ENCODE peak calls at places on chromosomes 2 and 18, in four cellular contexts. One of them, this sample, is unnamed.
A peak's percentile ranks its signal among the peaks of the same experiment; 100 is the strongest.

GRCh38 chr2:39511786-39512433 is 74.8 kb upstream of the MAP4K3 start:
- DNase-seq in OCI-LY7: no peak
- DNase-seq in skeletal muscle cell: no peak
- DNase-seq in colonic mucosa: peak; percentile 29
- DNase-seq in this sample: no peak

GRCh38 chr2:48221846-48222516 is 308.0 kb upstream of the STON1 start:
- DNase-seq in OCI-LY7: no peak
- DNase-seq in skeletal muscle cell: no peak
- DNase-seq in colonic mucosa: no peak
- DNase-seq in this sample: no peak

GRCh38 chr2:192809173-192809572 is 614.4 kb upstream of the TMEFF2 start:
- DNase-seq in OCI-LY7: no peak
- DNase-seq in skeletal muscle cell: no peak
- DNase-seq in colonic mucosa: no peak
- DNase-seq in this sample: no peak

GRCh38 chr2:39260087-39260486 is 16.3 kb upstream of the CDKL4 start:
- DNase-seq in OCI-LY7: no peak
- DNase-seq in skeletal muscle cell: no peak
- DNase-seq in colonic mucosa: no peak
- DNase-seq in this sample: no peak

GRCh38 chr2:201900362-201900761 is 94.0 kb downstream of the CDK15 start:
- DNase-seq in OCI-LY7: peak; percentile 66
- DNase-seq in skeletal muscle cell: no peak
- DNase-seq in colonic mucosa: no peak
- DNase-seq in this sample: no peak

GRCh38 chr2:209772316-209772715 is 684 bp downstream of the UNC80 start:
- DNase-seq in OCI-LY7: no peak
- DNase-seq in skeletal muscle cell: no peak
- DNase-seq in colonic mucosa: no peak
- DNase-seq in this sample: no peak

GRCh38 chr18:22563098-22563707 is 145.5 kb upstream of the CTAGE1 start:
- DNase-seq in OCI-LY7: peak; percentile 39
- DNase-seq in skeletal muscle cell: peak; percentile 75
- DNase-seq in colonic mucosa: peak; percentile 55
- DNase-seq in this sample: no peak

GRCh38 chr2:67945976-67946375 is 116.8 kb downstream of the C1D start:
- DNase-seq in OCI-LY7: no peak
- DNase-seq in skeletal muscle cell: no peak
- DNase-seq in colonic mucosa: no peak
- DNase-seq in this sample: no peak

GRCh38 chr2:74036010-74036409 is 51.3 kb downstream of the TET3 start:
- DNase-seq in OCI-LY7: no peak
- DNase-seq in skeletal muscle cell: no peak
- DNase-seq in colonic mucosa: no peak
- DNase-seq in this sample: no peak

GRCh38 chr2:74036450-74037175 is 51.9 kb downstream of the TET3 start:
- DNase-seq in OCI-LY7: no peak
- DNase-seq in skeletal muscle cell: no peak
- DNase-seq in colonic mucosa: no peak
- DNase-seq in this sample: no peak

GRCh38 chr2:74039611-74040010 is 54.9 kb downstream of the TET3 start:
- DNase-seq in OCI-LY7: no peak
- DNase-seq in skeletal muscle cell: no peak
- DNase-seq in colonic mucosa: no peak
- DNase-seq in this sample: no peak

GRCh38 chr2:74041182-74041581 is 56.5 kb downstream of the TET3 start:
- DNase-seq in OCI-LY7: no peak
- DNase-seq in skeletal muscle cell: no peak
- DNase-seq in colonic mucosa: no peak
- DNase-seq in this sample: no peak

GRCh38 chr2:74037379-74037860 is 52.7 kb downstream of the TET3 start:
- DNase-seq in OCI-LY7: peak; percentile 74
- DNase-seq in skeletal muscle cell: no peak
- DNase-seq in colonic mucosa: no peak
- DNase-seq in this sample: no peak
- H3K4me3 ChIP-seq in OCI-LY7: peak overlapping the region; percentile 3
- H3K4me3 ChIP-seq in skeletal muscle cell: no peak overlapping the region
- H3K4me3 ChIP-seq in colonic mucosa: no peak overlapping the region
- H3K4me3 ChIP-seq in this sample: no peak overlapping the region

GRCh38 chr2:42270757-42271156 is 90.3 kb downstream of the COX7A2L start:
- DNase-seq in OCI-LY7: no peak
- DNase-seq in skeletal muscle cell: no peak
- DNase-seq in colonic mucosa: no peak
- DNase-seq in this sample: no peak

GRCh38 chr2:42266236-42266635 is 94.8 kb downstream of the COX7A2L start:
- DNase-seq in OCI-LY7: no peak
- DNase-seq in skeletal muscle cell: no peak
- DNase-seq in colonic mucosa: no peak
- DNase-seq in this sample: no peak

GRCh38 chr2:42268528-42269151 is 92.4 kb downstream of the COX7A2L start:
- DNase-seq in OCI-LY7: no peak
- DNase-seq in skeletal muscle cell: no peak
- DNase-seq in colonic mucosa: no peak
- DNase-seq in this sample: no peak

GRCh38 chr2:42261531-42262195 is 92.5 kb downstream of the EML4 start:
- DNase-seq in OCI-LY7: no peak
- DNase-seq in skeletal muscle cell: no peak
- DNase-seq in colonic mucosa: no peak
- DNase-seq in this sample: no peak

DNA sequence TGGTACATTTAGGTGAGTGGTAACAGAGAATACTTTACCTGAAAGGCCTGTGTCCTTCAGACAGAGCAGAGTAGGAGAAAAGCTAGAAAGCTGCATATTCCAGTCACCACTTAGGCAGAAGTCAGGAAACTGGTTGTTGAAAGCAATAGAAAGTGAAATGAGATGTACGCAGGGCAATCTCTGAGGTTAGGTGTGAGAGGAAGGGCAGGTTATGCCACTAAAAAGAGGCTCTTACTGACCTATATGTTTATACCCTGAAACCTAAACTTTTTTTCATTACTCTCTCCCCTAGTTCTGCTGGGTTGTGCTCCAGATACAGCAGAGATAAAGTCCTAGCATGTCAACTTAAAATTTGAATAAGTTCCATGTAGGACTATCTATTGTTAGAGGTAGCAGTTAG is 93.5 kb downstream of the COX7A2L start:
- DNase-seq in OCI-LY7: no peak
- DNase-seq in skeletal muscle cell: no peak
- DNase-seq in colonic mucosa: no peak
- DNase-seq in this sample: no peak
- H3K4me3 ChIP-seq in OCI-LY7: no peak overlapping the region
- H3K4me3 ChIP-seq in skeletal muscle cell: no peak overlapping the region
- H3K4me3 ChIP-seq in colonic mucosa: no peak overlapping the region
- H3K4me3 ChIP-seq in this sample: no peak overlapping the region

GRCh38 chr2:25980951-25981350 is 1.3 kb downstream of the KIF3C start:
- DNase-seq in OCI-LY7: no peak
- DNase-seq in skeletal muscle cell: no peak
- DNase-seq in colonic mucosa: no peak
- DNase-seq in this sample: no peak
- H3K4me3 ChIP-seq in OCI-LY7: no peak overlapping the region
- H3K4me3 ChIP-seq in skeletal muscle cell: no peak overlapping the region
- H3K4me3 ChIP-seq in colonic mucosa: no peak overlapping the region
- H3K4me3 ChIP-seq in this sample: no peak overlapping the region

GRCh38 chr2:239369631-239370161 is 31.1 kb downstream of the HDAC4 start:
- DNase-seq in OCI-LY7: peak; percentile 73
- DNase-seq in skeletal muscle cell: no peak
- DNase-seq in colonic mucosa: no peak
- DNase-seq in this sample: peak; percentile 91

GRCh38 chr2:239370876-239371725 is 29.7 kb downstream of the HDAC4 start:
- DNase-seq in OCI-LY7: no peak
- DNase-seq in skeletal muscle cell: peak; percentile 22
- DNase-seq in colonic mucosa: no peak
- DNase-seq in this sample: peak; percentile 46

GRCh38 chr2:239371726-239372686 is 28.8 kb downstream of the HDAC4 start:
- DNase-seq in OCI-LY7: no peak
- DNase-seq in skeletal muscle cell: no peak
- DNase-seq in colonic mucosa: no peak
- DNase-seq in this sample: no peak

GRCh38 chr2:239368906-239369584 is 31.8 kb downstream of the HDAC4 start:
- DNase-seq in OCI-LY7: peak; percentile 7
- DNase-seq in skeletal muscle cell: no peak
- DNase-seq in colonic mucosa: no peak
- DNase-seq in this sample: peak; percentile 48

GRCh38 chr2:239370403-239370802 is 30.4 kb downstream of the HDAC4 start:
- DNase-seq in OCI-LY7: no peak
- DNase-seq in skeletal muscle cell: no peak
- DNase-seq in colonic mucosa: no peak
- DNase-seq in this sample: peak; percentile 34
- H3K4me3 ChIP-seq in OCI-LY7: no peak overlapping the region
- H3K4me3 ChIP-seq in skeletal muscle cell: no peak overlapping the region
- H3K4me3 ChIP-seq in colonic mucosa: no peak overlapping the region
- H3K4me3 ChIP-seq in this sample: no peak overlapping the region

GRCh38 chr2:236166781-236167296 is 1.3 kb downstream of the GBX2 start:
- DNase-seq in OCI-LY7: no peak
- DNase-seq in skeletal muscle cell: no peak
- DNase-seq in colonic mucosa: no peak
- DNase-seq in this sample: no peak
- H3K4me3 ChIP-seq in OCI-LY7: no peak overlapping the region
- H3K4me3 ChIP-seq in skeletal muscle cell: peak overlapping the region; percentile 47
- H3K4me3 ChIP-seq in colonic mucosa: peak overlapping the region; percentile 21
- H3K4me3 ChIP-seq in this sample: peak overlapping the region; percentile 38

GRCh38 chr2:196160101-196160500 is 11.3 kb downstream of the STK17B start:
- DNase-seq in OCI-LY7: peak; percentile 91
- DNase-seq in skeletal muscle cell: peak; percentile 87
- DNase-seq in colonic mucosa: peak; percentile 64
- DNase-seq in this sample: peak; percentile 76

GRCh38 chr2:196159223-196159892 is 12.0 kb downstream of the STK17B start:
- DNase-seq in OCI-LY7: no peak
- DNase-seq in skeletal muscle cell: no peak
- DNase-seq in colonic mucosa: no peak
- DNase-seq in this sample: no peak

GRCh38 chr2:196162586-196163180 is 8.7 kb downstream of the STK17B start:
- DNase-seq in OCI-LY7: no peak
- DNase-seq in skeletal muscle cell: no peak
- DNase-seq in colonic mucosa: no peak
- DNase-seq in this sample: no peak

GRCh38 chr2:196163285-196163684 is 8.1 kb downstream of the STK17B start:
- DNase-seq in OCI-LY7: no peak
- DNase-seq in skeletal muscle cell: no peak
- DNase-seq in colonic mucosa: no peak
- DNase-seq in this sample: no peak

GRCh38 chr2:196160966-196161365 is 10.4 kb downstream of the STK17B start:
- DNase-seq in OCI-LY7: no peak
- DNase-seq in skeletal muscle cell: no peak
- DNase-seq in colonic mucosa: no peak
- DNase-seq in this sample: no peak
- H3K4me3 ChIP-seq in OCI-LY7: peak overlapping the region; percentile 54
- H3K4me3 ChIP-seq in skeletal muscle cell: no peak overlapping the region
- H3K4me3 ChIP-seq in colonic mucosa: no peak overlapping the region
- H3K4me3 ChIP-seq in this sample: no peak overlapping the region

DNA sequence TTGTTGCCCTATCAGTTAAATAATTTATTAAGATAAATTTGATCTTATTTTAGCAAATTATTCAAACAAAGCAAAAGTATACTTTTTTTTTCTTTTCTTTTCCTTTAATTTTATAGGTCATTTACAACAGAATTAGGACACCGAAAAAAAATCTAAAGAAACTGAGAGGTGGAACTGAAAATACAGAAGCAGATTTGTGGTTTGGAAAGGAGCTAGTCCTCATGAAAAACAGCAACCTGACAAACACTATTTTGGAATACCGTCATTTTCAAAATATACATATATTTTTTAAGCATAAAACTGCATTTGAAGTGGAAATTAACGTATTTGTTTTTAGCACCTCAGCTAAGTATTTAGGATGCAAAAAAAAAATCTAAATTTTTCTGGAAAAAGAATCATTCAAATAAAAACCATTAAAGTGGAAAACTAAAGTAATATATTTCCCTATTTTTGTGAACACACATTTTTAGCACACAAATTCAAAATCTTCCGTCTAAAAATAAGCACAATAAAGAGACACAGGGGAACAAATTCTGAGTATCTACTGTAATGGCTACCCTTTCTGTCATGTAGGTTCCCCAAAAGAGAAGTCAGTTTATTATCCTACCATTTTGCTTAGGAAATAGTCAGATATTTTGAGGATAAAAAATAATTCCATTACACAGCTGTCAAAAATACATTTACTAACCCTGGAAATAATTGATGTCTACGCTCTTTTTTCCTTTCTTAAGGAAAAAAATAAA is 2.7 kb downstream of the CCDC88A start:
- DNase-seq in OCI-LY7: peak; percentile 23
- DNase-seq in skeletal muscle cell: no peak
- DNase-seq in colonic mucosa: no peak
- DNase-seq in this sample: no peak
- H3K4me3 ChIP-seq in OCI-LY7: peak overlapping the region; percentile 81
- H3K4me3 ChIP-seq in skeletal muscle cell: peak overlapping the region; percentile 96
- H3K4me3 ChIP-seq in colonic mucosa: no peak overlapping the region
- H3K4me3 ChIP-seq in this sample: peak overlapping the region; percentile 79

GRCh38 chr2:64845273-64845905 is 143.8 kb upstream of the SLC1A4 start:
- DNase-seq in OCI-LY7: no peak
- DNase-seq in skeletal muscle cell: no peak
- DNase-seq in colonic mucosa: no peak
- DNase-seq in this sample: no peak
- H3K4me3 ChIP-seq in OCI-LY7: no peak overlapping the region
- H3K4me3 ChIP-seq in skeletal muscle cell: no peak overlapping the region
- H3K4me3 ChIP-seq in colonic mucosa: no peak overlapping the region
- H3K4me3 ChIP-seq in this sample: no peak overlapping the region

GRCh38 chr2:85468096-85468703 is 49.7 kb downstream of the SH2D6 start:
- DNase-seq in OCI-LY7: no peak
- DNase-seq in skeletal muscle cell: no peak
- DNase-seq in colonic mucosa: no peak
- DNase-seq in this sample: no peak
- H3K4me3 ChIP-seq in OCI-LY7: no peak overlapping the region
- H3K4me3 ChIP-seq in skeletal muscle cell: no peak overlapping the region
- H3K4me3 ChIP-seq in colonic mucosa: no peak overlapping the region
- H3K4me3 ChIP-seq in this sample: no peak overlapping the region

DNA sequence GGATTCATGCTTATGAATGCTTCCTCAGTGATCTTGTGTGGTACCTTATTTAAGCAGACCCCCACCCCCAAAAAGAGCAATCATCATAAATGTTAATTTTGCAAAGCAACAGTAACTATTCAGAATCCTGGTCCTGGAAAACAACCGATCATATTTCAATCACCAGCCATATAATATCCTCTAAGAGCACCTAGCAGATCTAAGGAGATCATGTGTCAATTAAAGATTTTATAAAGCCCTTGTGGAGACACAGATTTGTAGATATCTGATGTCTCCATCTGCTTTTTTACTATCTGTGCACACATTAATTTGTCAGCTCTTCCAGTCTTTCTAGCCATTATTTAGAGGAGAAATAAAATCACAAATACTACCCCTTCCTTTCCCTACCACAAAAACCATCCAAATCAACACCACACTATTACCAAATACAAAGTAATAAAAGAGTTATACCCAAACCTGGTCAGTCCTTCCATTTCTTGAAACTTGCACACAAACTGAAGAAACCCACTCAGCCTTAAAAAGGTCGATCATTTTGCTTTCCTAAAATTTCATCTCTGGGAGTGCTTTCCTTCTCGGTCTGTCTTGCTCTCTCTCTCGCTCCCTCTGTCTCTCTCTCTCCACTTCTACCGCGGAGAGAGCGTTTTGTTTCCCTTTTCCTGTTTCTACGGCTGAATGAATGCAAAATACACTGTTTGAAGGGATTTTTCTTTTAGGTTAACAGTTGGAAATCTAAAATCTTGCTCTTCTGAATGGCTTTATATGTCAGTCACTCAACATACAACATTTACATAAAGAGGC is 423.9 kb downstream of the TGIF1 start:
- DNase-seq in OCI-LY7: no peak
- DNase-seq in skeletal muscle cell: no peak
- DNase-seq in colonic mucosa: no peak
- DNase-seq in this sample: no peak
- H3K4me3 ChIP-seq in OCI-LY7: no peak overlapping the region
- H3K4me3 ChIP-seq in skeletal muscle cell: peak overlapping the region; percentile 1
- H3K4me3 ChIP-seq in colonic mucosa: no peak overlapping the region
- H3K4me3 ChIP-seq in this sample: no peak overlapping the region